ENCODE peak calls at places on chromosomes 16 and 17, in five cellular contexts. One of them, this sample, is unnamed. For H3K36me3, the result is how much of the 10 kb centered on the place peaks cover.

GRCh38 chr17:32020943-32021617 is 13.9 kb downstream of the LRRC37B start:
- DNase-seq in IMR-90: no peak
- DNase-seq in breast epithelium: no peak
- DNase-seq in prostate gland: no peak
- DNase-seq in body of pancreas: no peak
- DNase-seq in this sample: no peak

GRCh38 chr17:47945080-47945479 is 3.7 kb downstream of the PNPO start:
- DNase-seq in IMR-90: no peak
- DNase-seq in breast epithelium: no peak
- DNase-seq in prostate gland: no peak
- DNase-seq in body of pancreas: no peak
- DNase-seq in this sample: no peak

GRCh38 chr17:65586899-65587298 is 25.5 kb upstream of the AXIN2 start:
- DNase-seq in IMR-90: no peak
- DNase-seq in breast epithelium: no peak
- DNase-seq in prostate gland: no peak
- DNase-seq in body of pancreas: no peak
- DNase-seq in this sample: no peak

GRCh38 chr17:66348605-66349165 is 46.3 kb downstream of the PRKCA start:
- DNase-seq in IMR-90: peak
- DNase-seq in breast epithelium: no peak
- DNase-seq in prostate gland: peak
- DNase-seq in body of pancreas: peak
- DNase-seq in this sample: no peak

GRCh38 chr17:7393613-7394451 is 493 bp downstream of the PLSCR3 start:
- DNase-seq in IMR-90: no peak
- DNase-seq in breast epithelium: no peak
- DNase-seq in prostate gland: no peak
- DNase-seq in body of pancreas: no peak
- DNase-seq in this sample: peak

GRCh38 chr17:29084476-29085148 is 41.7 kb downstream of the PIPOX start:
- DNase-seq in IMR-90: peak
- DNase-seq in breast epithelium: no peak
- DNase-seq in prostate gland: no peak
- DNase-seq in body of pancreas: peak
- DNase-seq in this sample: no peak

GRCh38 chr16:89357460-89357859 is 132.9 kb downstream of the ANKRD11 start:
- DNase-seq in IMR-90: no peak
- DNase-seq in breast epithelium: no peak
- DNase-seq in prostate gland: no peak
- DNase-seq in body of pancreas: peak
- DNase-seq in this sample: no peak

GRCh38 chr17:82229686-82230626 is 1.1 kb downstream of the SLC16A3 start:
- DNase-seq in IMR-90: no peak
- DNase-seq in breast epithelium: no peak
- DNase-seq in prostate gland: no peak
- DNase-seq in body of pancreas: no peak
- DNase-seq in this sample: no peak

GRCh38 chr17:4721203-4722135 is 9.8 kb upstream of the MED11 start:
- DNase-seq in IMR-90: peak
- DNase-seq in breast epithelium: no peak
- DNase-seq in prostate gland: peak
- DNase-seq in body of pancreas: peak
- DNase-seq in this sample: peak

GRCh38 chr17:83079766-83080616 is 582 bp downstream of the METRNL start:
- DNase-seq in IMR-90: no peak
- DNase-seq in breast epithelium: no peak
- DNase-seq in prostate gland: no peak
- DNase-seq in body of pancreas: no peak
- DNase-seq in this sample: no peak

GRCh38 chr16:89122322-89122831 is 28.7 kb downstream of the ACSF3 start:
- DNase-seq in IMR-90: no peak
- DNase-seq in breast epithelium: no peak
- DNase-seq in prostate gland: peak
- DNase-seq in body of pancreas: no peak
- DNase-seq in this sample: peak

GRCh38 chr16:85885537-85885936 is 13.4 kb upstream of the IRF8 start:
- DNase-seq in IMR-90: no peak
- DNase-seq in breast epithelium: no peak
- DNase-seq in prostate gland: no peak
- DNase-seq in body of pancreas: no peak
- DNase-seq in this sample: no peak

GRCh38 chr17:3843935-3844516 is 2.0 kb downstream of the NCBP3 start:
- DNase-seq in IMR-90: no peak
- DNase-seq in breast epithelium: no peak
- DNase-seq in prostate gland: no peak
- DNase-seq in body of pancreas: peak
- DNase-seq in this sample: peak

GRCh38 chr16:10756574-10756973 is 12.9 kb downstream of the NUBP1 start:
- DNase-seq in IMR-90: peak
- DNase-seq in breast epithelium: no peak
- DNase-seq in prostate gland: no peak
- DNase-seq in body of pancreas: no peak
- DNase-seq in this sample: no peak

DNA sequence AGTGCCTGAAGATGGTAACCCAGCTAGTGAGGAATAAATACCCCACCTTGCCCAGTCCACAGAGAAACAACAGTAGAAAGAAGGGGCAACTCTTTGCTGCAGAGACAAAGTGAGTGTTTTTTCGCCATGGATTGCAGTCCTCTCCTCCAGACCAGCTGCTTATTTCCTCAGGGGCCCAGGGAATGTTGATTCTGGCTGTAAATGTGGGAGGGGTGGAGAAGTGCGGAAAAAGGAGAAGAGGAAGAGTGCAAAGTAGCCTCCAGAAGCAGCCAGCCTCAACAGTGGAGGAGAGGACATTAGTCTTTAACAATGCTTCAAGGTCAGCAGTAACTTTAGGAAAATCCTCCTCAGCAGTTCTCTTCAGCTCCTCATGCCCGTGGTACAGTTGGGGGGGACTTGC is 8.1 kb upstream of the PHLPP2 start:
- DNase-seq in IMR-90: no peak
- DNase-seq in breast epithelium: no peak
- DNase-seq in prostate gland: no peak
- DNase-seq in body of pancreas: no peak
- DNase-seq in this sample: no peak
- H3K36me3 ChIP-seq in IMR-90: under half
- H3K36me3 ChIP-seq in breast epithelium: under half
- H3K36me3 ChIP-seq in prostate gland: under half
- H3K36me3 ChIP-seq in body of pancreas: under half
- H3K36me3 ChIP-seq in this sample: under half

DNA sequence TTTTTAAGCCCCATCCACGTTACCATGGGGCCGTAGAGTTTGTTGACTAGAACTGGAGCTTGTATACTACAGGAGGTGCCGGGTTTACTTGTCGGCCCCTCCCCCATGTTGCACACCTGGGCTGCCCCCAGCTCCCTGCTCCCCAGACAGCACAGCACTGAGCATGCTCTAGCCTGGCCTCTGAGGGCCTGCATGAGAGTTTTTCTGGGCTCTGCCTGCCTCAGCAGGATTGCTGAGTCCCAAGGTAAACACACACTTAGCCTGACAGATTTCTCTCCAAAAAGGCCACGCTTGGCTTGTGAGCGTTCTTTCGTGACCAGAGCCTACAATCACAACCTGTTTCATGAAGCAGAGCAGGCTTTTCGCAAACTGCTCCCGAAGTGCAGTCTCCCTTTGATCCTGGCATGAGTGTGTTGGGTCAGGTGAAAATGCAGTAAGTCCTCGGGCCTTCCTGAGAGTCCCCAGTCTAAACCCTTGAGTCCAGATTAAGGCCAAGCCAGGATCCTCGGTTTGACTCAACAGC is 9.8 kb upstream of the CD300E start:
- DNase-seq in IMR-90: no peak
- DNase-seq in breast epithelium: no peak
- DNase-seq in prostate gland: no peak
- DNase-seq in body of pancreas: no peak
- DNase-seq in this sample: no peak
- TF ChIP-seq POLR2A in IMR-90: no peak
- TF ChIP-seq POLR2A in breast epithelium: no peak
- TF ChIP-seq POLR2A in prostate gland: no peak
- TF ChIP-seq POLR2A in body of pancreas: no peak
- TF ChIP-seq POLR2A in this sample: no peak

GRCh38 chr17:77887464-77888241 is 70.8 kb upstream of the TNRC6C start:
- DNase-seq in IMR-90: peak
- DNase-seq in breast epithelium: peak
- DNase-seq in prostate gland: peak
- DNase-seq in body of pancreas: peak
- DNase-seq in this sample: peak
- H3K4me3 ChIP-seq in IMR-90: peak
- H3K4me3 ChIP-seq in breast epithelium: peak
- H3K4me3 ChIP-seq in prostate gland: peak
- H3K4me3 ChIP-seq in body of pancreas: peak
- H3K4me3 ChIP-seq in this sample: peak

DNA sequence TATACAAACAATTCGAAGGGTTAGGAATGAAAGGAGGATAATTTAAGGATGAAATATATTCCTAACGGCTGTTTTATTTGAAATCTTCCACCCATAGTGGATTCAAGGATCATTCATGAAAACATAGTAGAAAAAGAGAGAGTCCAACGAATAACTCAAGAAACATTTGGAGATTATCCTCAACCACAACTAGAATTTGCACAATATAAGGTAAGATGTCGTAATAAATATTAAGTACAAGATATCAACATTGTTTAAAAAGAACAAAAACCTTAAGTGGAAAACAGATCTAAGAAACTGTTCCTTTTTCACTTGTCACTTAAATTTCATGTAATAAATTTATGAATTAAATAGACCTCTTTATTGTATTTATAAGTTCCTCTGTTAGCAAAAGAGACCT is 9.2 kb upstream of the ATMIN start:
- DNase-seq in IMR-90: no peak
- DNase-seq in breast epithelium: no peak
- DNase-seq in prostate gland: no peak
- DNase-seq in body of pancreas: no peak
- DNase-seq in this sample: no peak
- H3K36me3 ChIP-seq in IMR-90: under half
- H3K36me3 ChIP-seq in breast epithelium: under half
- H3K36me3 ChIP-seq in prostate gland: under half
- H3K36me3 ChIP-seq in body of pancreas: under half
- H3K36me3 ChIP-seq in this sample: under half

GRCh38 chr17:75822119-75822799 is 21.9 kb downstream of the UNC13D start:
- DNase-seq in IMR-90: no peak
- DNase-seq in breast epithelium: no peak
- DNase-seq in prostate gland: peak
- DNase-seq in body of pancreas: peak
- DNase-seq in this sample: peak
- TF ChIP-seq POLR2A in IMR-90: no peak
- TF ChIP-seq POLR2A in breast epithelium: no peak
- TF ChIP-seq POLR2A in prostate gland: no peak
- TF ChIP-seq POLR2A in body of pancreas: no peak
- TF ChIP-seq POLR2A in this sample: no peak